ENCODE peak calls at places on chromosomes 7 and 10, in six cellular contexts. H is NCI-H1930, P is AG08395, Y is SJSA1, G is Right ventricle myocardium superior, A is kidney glomerular epithelial cell. O is an unnamed sample.

GRCh38 chr7:75957021-75957736 is 37.2 kb downstream of the TMEM120A start:
- DNase-seq in A (peak), Y (no peak), P (no peak), G (no peak), H (no peak), O (no peak)

GRCh38 chr10:119705434-119705831 is 20.4 kb upstream of the INPP5F start:
- DNase-seq in Y (no peak), A (no peak), G (no peak), H (no peak), P (no peak), O (no peak)

GRCh38 chr7:18128846-18129245 is 101.2 kb upstream of the PRPS1L1 start:
- DNase-seq in Y (no peak), H (no peak), A (no peak), P (no peak), G (no peak), O (no peak)

GRCh38 chr7:30470163-30470770 is 8.3 kb downstream of the NOD1 start:
- DNase-seq in A (no peak), Y (peak), P (no peak), H (no peak), G (no peak), O (no peak)

GRCh38 chr7:43553999-43554398 is 28.9 kb upstream of the STK17A start:
- DNase-seq in Y (no peak), G (no peak), A (no peak), H (no peak), P (peak), O (no peak)

GRCh38 chr7:112137141-112138101 is 68.8 kb downstream of the DOCK4 start:
- DNase-seq in G (no peak), H (no peak), P (no peak), A (no peak), Y (no peak), O (no peak)

GRCh38 chr7:18459439-18459838 is 36.1 kb upstream of the HDAC9 start:
- DNase-seq in G (no peak), H (no peak), P (no peak), Y (no peak), A (no peak), O (no peak)

GRCh38 chr10:128927821-128928220 is 539.2 kb upstream of the MGMT start:
- DNase-seq in P (no peak), A (no peak), H (no peak), G (peak), Y (no peak), O (no peak)

GRCh38 chr10:70272925-70273316 is 10.9 kb downstream of the NPFFR1 start:
- DNase-seq in A (no peak), G (no peak), Y (no peak), P (peak), H (no peak), O (no peak)

GRCh38 chr7:83614112-83614511 is 34.8 kb downstream of the SEMA3E start:
- DNase-seq in Y (no peak), H (no peak), A (no peak), P (no peak), G (no peak), O (no peak)

GRCh38 chr10:102120987-102121738 is 995 bp upstream of the LDB1 start:
- DNase-seq in P (peak), G (peak), Y (peak), A (no peak), H (no peak), O (no peak)

O was measured in epithelial cell of prostate.